ENCODE peak calls at places on chromosomes 12 and 14, in four cellular contexts. U is ovary, D is GM23248, J is colonic mucosa. N is an unnamed sample.
A peak's percentile ranks its signal among the peaks of the same experiment; 100 is the strongest.

GRCh38 chr14:83483063-83483462 is 1949.4 kb upstream of the SEL1L start:
- DNase-seq in U (no peak), D (peak; percentile 35), J (no peak), N (no peak)

GRCh38 chr12:105060715-105061378 is 23.4 kb downstream of the ALDH1L2 start:
- DNase-seq in U (no peak), D (no peak), J (no peak), N (no peak)

GRCh38 chr12:21296751-21297406 is 37.8 kb downstream of the SLCO1A2 start:
- DNase-seq in U (no peak), D (peak; percentile 49), J (no peak), N (no peak)

GRCh38 chr14:83478741-83479140 is 1945.1 kb upstream of the SEL1L start:
- DNase-seq in U (no peak), D (no peak), J (no peak), N (no peak)

GRCh38 chr12:131283191-131283861 is 329.6 kb downstream of the ADGRD1 start:
- DNase-seq in U (no peak), D (no peak), J (no peak), N (no peak)

GRCh38 chr12:80262372-80263170 is 163.2 kb downstream of the OTOGL start:
- DNase-seq in U (no peak), D (peak; percentile 76), J (no peak), N (no peak)

GRCh38 chr12:67355428-67356385 is 86.5 kb downstream of the CAND1 start:
- DNase-seq in U (no peak), D (peak; percentile 81), J (no peak), N (no peak)

GRCh38 chr12:13428538-13429265 is 232.2 kb downstream of the EMP1 start:
- DNase-seq in U (no peak), D (peak; percentile 46), J (no peak), N (no peak)

GRCh38 chr14:23252420-23253333 is 14.9 kb downstream of the RNF212B start:
- DNase-seq in U (no peak), D (no peak), J (no peak), N (no peak)

GRCh38 chr12:89517648-89518047 is 6.9 kb downstream of the GALNT4 start:
- DNase-seq in U (no peak), D (no peak), J (no peak), N (no peak)

GRCh38 chr12:19026637-19027508 is 102.7 kb upstream of the PLEKHA5 start:
- DNase-seq in U (no peak), D (no peak), J (no peak), N (no peak)

GRCh38 chr12:117507547-117507946 is 146.1 kb upstream of the NOS1 start:
- DNase-seq in U (no peak), D (no peak), J (no peak), N (no peak)

GRCh38 chr14:64720190-64720589 is 16.0 kb downstream of the PLEKHG3 start:
- DNase-seq in U (no peak), D (peak; percentile 87), J (peak; percentile 82), N (peak; percentile 65)

GRCh38 chr12:107657133-107657532 is 28.5 kb upstream of the PWP1 start:
- DNase-seq in U (no peak), D (no peak), J (peak; percentile 29), N (no peak)

GRCh38 chr14:95998656-95999055 is 40.5 kb upstream of the C14orf132 start:
- DNase-seq in U (no peak), D (peak; percentile 73), J (no peak), N (no peak)

GRCh38 chr14:77151918-77152588 is 10.5 kb upstream of the ZDHHC22 start:
- DNase-seq in U (no peak), D (peak; percentile 61), J (no peak), N (no peak)

GRCh38 chr14:103519837-103520212 is 2.8 kb downstream of the CKB start:
- DNase-seq in U (peak; percentile 64), D (peak; percentile 53), J (no peak), N (no peak)

GRCh38 chr12:49279706-49280159 is 14.9 kb downstream of the TUBA1C start:
- DNase-seq in U (no peak), D (no peak), J (no peak), N (no peak)

GRCh38 chr12:109934026-109934425 is 34.0 kb downstream of the TCHP start:
- DNase-seq in U (no peak), D (peak; percentile 24), J (no peak), N (peak; percentile 7)

GRCh38 chr14:20487402-20487742 is 18.0 kb upstream of the RNASE10 start:
- DNase-seq in U (no peak), D (no peak), J (no peak), N (no peak)

GRCh38 chr14:28596336-28596735 is 170.3 kb upstream of the FOXG1 start:
- DNase-seq in U (no peak), D (no peak), J (no peak), N (no peak)

GRCh38 chr14:91352101-91352500 is 65.5 kb downstream of the CCDC88C start:
- DNase-seq in U (no peak), D (peak; percentile 62), J (no peak), N (no peak)

GRCh38 chr14:97491697-97492096 is 694.5 kb downstream of the VRK1 start:
- DNase-seq in U (no peak), D (no peak), J (no peak), N (no peak)

GRCh38 chr12:89082354-89082753 is 269.9 kb downstream of the DUSP6 start:
- DNase-seq in U (no peak), D (peak; percentile 58), J (no peak), N (no peak)

GRCh38 chr12:42483534-42483857 is 106.0 kb downstream of the PRICKLE1 start:
- DNase-seq in U (peak; percentile 66), D (peak; percentile 60), J (no peak), N (no peak)

GRCh38 chr12:15540469-15540872 is 218.2 kb downstream of the PTPRO start:
- DNase-seq in U (no peak), D (peak; percentile 76), J (no peak), N (no peak)

GRCh38 chr12:95549392-95550084 is 1.7 kb downstream of the USP44 start:
- DNase-seq in U (no peak), D (no peak), J (no peak), N (no peak)

GRCh38 chr14:79924583-79924982 is 286.7 kb downstream of the DIO2 start:
- DNase-seq in U (no peak), D (no peak), J (no peak), N (no peak)

GRCh38 chr14:29521526-29522137 is 406.0 kb downstream of the PRKD1 start:
- DNase-seq in U (no peak), D (peak; percentile 25), J (no peak), N (no peak)

GRCh38 chr12:14771651-14772137 is 31.6 kb downstream of the WBP11 start:
- DNase-seq in U (no peak), D (peak; percentile 7), J (no peak), N (no peak)

GRCh38 chr12:66191547-66192126 is 2.6 kb downstream of the IRAK3 start:
- DNase-seq in U (no peak), D (no peak), J (no peak), N (no peak)

GRCh38 chr14:81162941-81163340 is 57.8 kb downstream of the GTF2A1 start:
- DNase-seq in U (no peak), D (peak; percentile 34), J (no peak), N (no peak)

GRCh38 chr12:116040412-116040811 is 237.1 kb downstream of the MED13L start:
- DNase-seq in U (no peak), D (peak; percentile 50), J (no peak), N (no peak)

GRCh38 chr14:64942531-64943111 is at the start of gene GPX2:
- DNase-seq in U (no peak), D (no peak), J (peak; percentile 93), N (no peak)

GRCh38 chr12:108699955-108700563 is 31.3 kb downstream of the CORO1C start:
- DNase-seq in U (no peak), D (peak; percentile 38), J (no peak), N (no peak)

GRCh38 chr14:50875359-50876090 is 3.7 kb downstream of the ABHD12B start:
- DNase-seq in U (no peak), D (peak; percentile 64), J (no peak), N (no peak)

GRCh38 chr12:115609356-115609755 is 668.1 kb downstream of the MED13L start:
- DNase-seq in U (no peak), D (peak; percentile 21), J (no peak), N (no peak)

DNA sequence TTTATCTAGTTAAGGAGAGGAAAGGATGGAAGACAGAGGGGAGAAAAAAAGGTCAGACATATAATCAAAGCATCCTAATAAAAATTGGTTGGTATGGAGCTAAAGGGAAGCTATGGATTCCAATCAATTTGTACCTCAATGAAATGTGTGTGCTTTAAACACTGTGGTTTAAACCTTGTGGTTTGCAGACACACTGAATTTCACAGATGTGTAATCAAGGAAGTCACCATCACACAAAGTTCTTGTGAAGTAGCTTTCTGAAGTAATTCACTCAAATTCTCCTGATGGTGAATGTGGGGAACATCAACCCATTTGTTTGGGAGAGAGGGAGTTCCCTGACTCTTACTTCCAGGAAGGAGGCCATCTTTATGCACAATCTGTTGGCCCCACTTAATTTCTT is 243.3 kb upstream of the KRR1 start:
- DNase-seq in U (no peak), D (no peak), J (no peak), N (no peak)
- H3K36me3 ChIP-seq in U (no peaks in the 10 kb centered on the region), D (no peaks in the 10 kb centered on the region), J (no peaks in the 10 kb centered on the region), N (no peaks in the 10 kb centered on the region)

GRCh38 chr12:2820432-2820831 is 8.0 kb downstream of the ITFG2 start:
- DNase-seq in U (no peak), D (no peak), J (no peak), N (no peak)
- H3K36me3 ChIP-seq in U (no peaks in the 10 kb centered on the region), D (peaks cover 6% of the 10 kb centered on the region), J (peaks cover 12% of the 10 kb centered on the region), N (peaks cover 69% of the 10 kb centered on the region)

DNA sequence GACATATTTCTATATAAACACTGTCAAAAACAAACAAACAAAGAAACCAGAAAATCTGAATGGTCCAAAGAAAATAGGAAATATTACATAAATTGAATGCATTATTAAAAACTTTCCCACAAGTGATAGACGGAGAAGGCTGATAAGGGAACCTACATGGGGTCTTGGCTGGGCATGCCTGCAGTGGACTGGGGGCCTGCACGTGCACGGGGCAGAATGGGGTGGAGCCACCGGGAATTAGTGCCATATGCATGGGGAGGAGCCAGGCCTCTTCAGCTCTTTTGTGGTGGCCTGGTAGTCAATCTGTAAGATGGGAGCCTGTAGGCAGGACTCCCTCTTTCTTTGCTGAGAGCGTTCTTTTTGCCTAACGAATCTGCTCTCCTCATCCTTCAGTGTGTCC is 1031.7 kb upstream of the FBXO33 start:
- DNase-seq in U (no peak), D (no peak), J (no peak), N (no peak)
- H3K36me3 ChIP-seq in U (no peaks in the 10 kb centered on the region), D (no peaks in the 10 kb centered on the region), J (no peaks in the 10 kb centered on the region), N (no peaks in the 10 kb centered on the region)

DNA sequence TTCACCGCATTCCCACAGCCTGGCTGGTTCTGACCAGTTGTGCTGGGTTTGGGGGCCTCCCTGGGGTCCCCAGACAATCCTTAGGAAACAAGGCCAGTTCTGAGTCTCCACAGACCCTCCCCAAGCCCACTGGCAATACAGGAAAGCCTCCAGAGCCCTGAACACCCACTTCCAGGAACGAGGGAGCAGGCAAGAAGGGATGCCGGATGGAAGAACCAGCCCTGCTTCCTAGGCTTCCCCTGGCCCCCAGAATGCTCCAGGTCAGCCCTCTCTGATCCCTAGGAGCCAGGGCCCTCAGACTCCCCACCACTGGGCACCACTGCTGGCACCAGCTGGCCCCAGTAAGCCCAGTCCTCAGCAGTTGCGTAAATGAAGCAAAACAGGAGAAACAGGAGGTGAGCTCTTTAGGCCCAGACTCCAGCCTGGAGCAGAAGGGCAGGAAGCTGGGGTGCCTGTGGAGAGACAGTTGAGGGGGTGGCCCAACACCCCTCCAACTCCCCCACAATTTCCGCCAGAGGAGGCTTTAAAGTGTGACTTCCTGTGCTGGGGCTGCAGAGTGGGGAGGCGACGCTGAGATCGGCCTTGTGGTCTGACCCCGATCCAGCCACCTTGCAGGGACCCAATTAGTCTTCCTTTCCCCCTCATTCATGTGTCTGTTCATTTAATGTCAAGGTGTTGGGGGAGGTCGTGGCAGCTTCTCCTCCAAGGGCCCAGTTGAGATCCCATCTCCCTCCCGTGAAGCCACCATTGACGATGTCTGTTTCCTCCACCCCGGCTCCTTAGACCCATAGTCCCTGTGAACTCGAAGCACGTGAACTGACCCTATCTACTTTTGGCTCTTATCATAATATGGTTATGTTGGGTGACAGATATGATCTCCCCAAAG is 4.8 kb downstream of the TNFRSF1A start:
- DNase-seq in U (peak; percentile 56), D (peak; percentile 54), J (no peak), N (no peak)
- H3K36me3 ChIP-seq in U (no peaks in the 10 kb centered on the region), D (peaks cover 13% of the 10 kb centered on the region), J (peaks cover 18% of the 10 kb centered on the region), N (peaks cover 34% of the 10 kb centered on the region)

GRCh38 chr12:53717319-53717718 is 9.9 kb downstream of the CALCOCO1 start:
- DNase-seq in U (no peak), D (no peak), J (no peak), N (no peak)
- H3K36me3 ChIP-seq in U (no peaks in the 10 kb centered on the region), D (peaks cover 58% of the 10 kb centered on the region), J (peaks cover 14% of the 10 kb centered on the region), N (peaks cover 100% of the 10 kb centered on the region)

N was measured in tibial artery.